ENCODE peak calls at places on chromosomes 12 and 14, in eight cellular contexts. One of them, this sample, is unnamed.

GRCh38 chr12:110689002-110689600 is at the start of gene HVCN1:
- DNase-seq in choroid plexus epithelial cell: no peak
- DNase-seq in astrocyte: no peak
- DNase-seq in dorsolateral prefrontal cortex: no peak
- DNase-seq in cardiac fibroblast: peak
- DNase-seq in foreskin fibroblast: peak
- DNase-seq in A673: peak
- DNase-seq in effector memory CD4-positive, alpha-beta T cell: peak
- DNase-seq in this sample: peak

GRCh38 chr12:124919646-124920352 is 5.3 kb upstream of the UBC start:
- DNase-seq in choroid plexus epithelial cell: peak
- DNase-seq in astrocyte: peak
- DNase-seq in dorsolateral prefrontal cortex: no peak
- DNase-seq in cardiac fibroblast: peak
- DNase-seq in foreskin fibroblast: no peak
- DNase-seq in A673: no peak
- DNase-seq in effector memory CD4-positive, alpha-beta T cell: peak
- DNase-seq in this sample: no peak

GRCh38 chr12:126404293-126404851 is 1339.1 kb downstream of the AACS start:
- DNase-seq in choroid plexus epithelial cell: no peak
- DNase-seq in astrocyte: peak
- DNase-seq in dorsolateral prefrontal cortex: no peak
- DNase-seq in cardiac fibroblast: no peak
- DNase-seq in foreskin fibroblast: no peak
- DNase-seq in A673: no peak
- DNase-seq in effector memory CD4-positive, alpha-beta T cell: no peak
- DNase-seq in this sample: no peak

GRCh38 chr12:46553266-46553665 is 180.7 kb upstream of the SLC38A2 start:
- DNase-seq in choroid plexus epithelial cell: peak
- DNase-seq in astrocyte: peak
- DNase-seq in dorsolateral prefrontal cortex: no peak
- DNase-seq in cardiac fibroblast: peak
- DNase-seq in foreskin fibroblast: peak
- DNase-seq in A673: peak
- DNase-seq in effector memory CD4-positive, alpha-beta T cell: no peak
- DNase-seq in this sample: no peak

GRCh38 chr14:95998656-95999055 is 40.5 kb upstream of the C14orf132 start:
- DNase-seq in choroid plexus epithelial cell: peak
- DNase-seq in astrocyte: peak
- DNase-seq in dorsolateral prefrontal cortex: no peak
- DNase-seq in cardiac fibroblast: peak
- DNase-seq in foreskin fibroblast: peak
- DNase-seq in A673: peak
- DNase-seq in effector memory CD4-positive, alpha-beta T cell: no peak
- DNase-seq in this sample: no peak

GRCh38 chr14:89479802-89480201 is 62.8 kb upstream of the FOXN3 start:
- DNase-seq in choroid plexus epithelial cell: peak
- DNase-seq in astrocyte: peak
- DNase-seq in dorsolateral prefrontal cortex: no peak
- DNase-seq in cardiac fibroblast: peak
- DNase-seq in foreskin fibroblast: no peak
- DNase-seq in A673: no peak
- DNase-seq in effector memory CD4-positive, alpha-beta T cell: no peak
- DNase-seq in this sample: no peak

GRCh38 chr14:56581041-56581727 is 1.6 kb downstream of the TMEM260 start:
- DNase-seq in choroid plexus epithelial cell: no peak
- DNase-seq in astrocyte: no peak
- DNase-seq in dorsolateral prefrontal cortex: no peak
- DNase-seq in cardiac fibroblast: no peak
- DNase-seq in foreskin fibroblast: no peak
- DNase-seq in A673: no peak
- DNase-seq in effector memory CD4-positive, alpha-beta T cell: no peak
- DNase-seq in this sample: no peak

GRCh38 chr12:47718531-47718930 is 6.8 kb downstream of the ENDOU start:
- DNase-seq in choroid plexus epithelial cell: no peak
- DNase-seq in astrocyte: no peak
- DNase-seq in dorsolateral prefrontal cortex: no peak
- DNase-seq in cardiac fibroblast: no peak
- DNase-seq in foreskin fibroblast: no peak
- DNase-seq in A673: no peak
- DNase-seq in effector memory CD4-positive, alpha-beta T cell: no peak
- DNase-seq in this sample: no peak

GRCh38 chr12:92544321-92544720 is 158.5 kb upstream of the PLEKHG7 start:
- DNase-seq in choroid plexus epithelial cell: no peak
- DNase-seq in astrocyte: no peak
- DNase-seq in dorsolateral prefrontal cortex: no peak
- DNase-seq in cardiac fibroblast: no peak
- DNase-seq in foreskin fibroblast: no peak
- DNase-seq in A673: no peak
- DNase-seq in effector memory CD4-positive, alpha-beta T cell: no peak
- DNase-seq in this sample: no peak

GRCh38 chr14:105067140-105067968 is 2.1 kb upstream of the GPR132 start:
- DNase-seq in choroid plexus epithelial cell: peak
- DNase-seq in astrocyte: peak
- DNase-seq in dorsolateral prefrontal cortex: no peak
- DNase-seq in cardiac fibroblast: no peak
- DNase-seq in foreskin fibroblast: peak
- DNase-seq in A673: no peak
- DNase-seq in effector memory CD4-positive, alpha-beta T cell: peak
- DNase-seq in this sample: no peak

GRCh38 chr14:37089410-37089809 is 83.0 kb downstream of the SLC25A21 start:
- DNase-seq in choroid plexus epithelial cell: no peak
- DNase-seq in astrocyte: no peak
- DNase-seq in dorsolateral prefrontal cortex: no peak
- DNase-seq in cardiac fibroblast: no peak
- DNase-seq in foreskin fibroblast: no peak
- DNase-seq in A673: peak
- DNase-seq in effector memory CD4-positive, alpha-beta T cell: no peak
- DNase-seq in this sample: no peak

GRCh38 chr14:26204954-26205479 is 392.8 kb downstream of the NOVA1 start:
- DNase-seq in choroid plexus epithelial cell: peak
- DNase-seq in astrocyte: no peak
- DNase-seq in dorsolateral prefrontal cortex: peak
- DNase-seq in cardiac fibroblast: peak
- DNase-seq in foreskin fibroblast: peak
- DNase-seq in A673: no peak
- DNase-seq in effector memory CD4-positive, alpha-beta T cell: no peak
- DNase-seq in this sample: peak

GRCh38 chr14:74583689-74584434 is 28.2 kb downstream of the LTBP2 start:
- DNase-seq in choroid plexus epithelial cell: peak
- DNase-seq in astrocyte: peak
- DNase-seq in dorsolateral prefrontal cortex: no peak
- DNase-seq in cardiac fibroblast: no peak
- DNase-seq in foreskin fibroblast: peak
- DNase-seq in A673: no peak
- DNase-seq in effector memory CD4-positive, alpha-beta T cell: no peak
- DNase-seq in this sample: peak

GRCh38 chr12:57834086-57834876 is 12.2 kb downstream of the CTDSP2 start:
- DNase-seq in choroid plexus epithelial cell: no peak
- DNase-seq in astrocyte: no peak
- DNase-seq in dorsolateral prefrontal cortex: no peak
- DNase-seq in cardiac fibroblast: no peak
- DNase-seq in foreskin fibroblast: no peak
- DNase-seq in A673: no peak
- DNase-seq in effector memory CD4-positive, alpha-beta T cell: no peak
- DNase-seq in this sample: no peak
- H3K4me3 ChIP-seq in choroid plexus epithelial cell: no peak
- H3K4me3 ChIP-seq in astrocyte: no peak
- H3K4me3 ChIP-seq in dorsolateral prefrontal cortex: no peak
- H3K4me3 ChIP-seq in cardiac fibroblast: no peak
- H3K4me3 ChIP-seq in foreskin fibroblast: no peak
- H3K4me3 ChIP-seq in A673: no peak
- H3K4me3 ChIP-seq in effector memory CD4-positive, alpha-beta T cell: no peak
- H3K4me3 ChIP-seq in this sample: no peak

GRCh38 chr12:56116267-56117081 is at the start of gene RPL41:
- DNase-seq in choroid plexus epithelial cell: peak
- DNase-seq in astrocyte: peak
- DNase-seq in dorsolateral prefrontal cortex: peak
- DNase-seq in cardiac fibroblast: peak
- DNase-seq in foreskin fibroblast: peak
- DNase-seq in A673: peak
- DNase-seq in effector memory CD4-positive, alpha-beta T cell: peak
- DNase-seq in this sample: peak

GRCh38 chr12:56120158-56120846 is 2.2 kb downstream of the ZC3H10 start:
- DNase-seq in choroid plexus epithelial cell: peak
- DNase-seq in astrocyte: peak
- DNase-seq in dorsolateral prefrontal cortex: no peak
- DNase-seq in cardiac fibroblast: no peak
- DNase-seq in foreskin fibroblast: no peak
- DNase-seq in A673: no peak
- DNase-seq in effector memory CD4-positive, alpha-beta T cell: no peak
- DNase-seq in this sample: no peak

GRCh38 chr12:56118688-56119045 is 601 bp downstream of the ZC3H10 start:
- DNase-seq in choroid plexus epithelial cell: no peak
- DNase-seq in astrocyte: no peak
- DNase-seq in dorsolateral prefrontal cortex: no peak
- DNase-seq in cardiac fibroblast: no peak
- DNase-seq in foreskin fibroblast: no peak
- DNase-seq in A673: no peak
- DNase-seq in effector memory CD4-positive, alpha-beta T cell: no peak
- DNase-seq in this sample: no peak

GRCh38 chr12:56119361-56119796 is 1.3 kb downstream of the ZC3H10 start:
- DNase-seq in choroid plexus epithelial cell: peak
- DNase-seq in astrocyte: peak
- DNase-seq in dorsolateral prefrontal cortex: peak
- DNase-seq in cardiac fibroblast: peak
- DNase-seq in foreskin fibroblast: peak
- DNase-seq in A673: peak
- DNase-seq in effector memory CD4-positive, alpha-beta T cell: peak
- DNase-seq in this sample: peak

GRCh38 chr12:56117778-56118687 is at the start of gene ZC3H10:
- DNase-seq in choroid plexus epithelial cell: peak
- DNase-seq in astrocyte: peak
- DNase-seq in dorsolateral prefrontal cortex: peak
- DNase-seq in cardiac fibroblast: peak
- DNase-seq in foreskin fibroblast: peak
- DNase-seq in A673: peak
- DNase-seq in effector memory CD4-positive, alpha-beta T cell: peak
- DNase-seq in this sample: peak
- H3K4me3 ChIP-seq in choroid plexus epithelial cell: peak
- H3K4me3 ChIP-seq in astrocyte: peak
- H3K4me3 ChIP-seq in dorsolateral prefrontal cortex: peak
- H3K4me3 ChIP-seq in cardiac fibroblast: peak
- H3K4me3 ChIP-seq in foreskin fibroblast: peak
- H3K4me3 ChIP-seq in A673: peak
- H3K4me3 ChIP-seq in effector memory CD4-positive, alpha-beta T cell: peak
- H3K4me3 ChIP-seq in this sample: peak

GRCh38 chr12:49982246-49983229 is 9.8 kb downstream of the AQP6 start:
- DNase-seq in choroid plexus epithelial cell: peak
- DNase-seq in astrocyte: no peak
- DNase-seq in dorsolateral prefrontal cortex: no peak
- DNase-seq in cardiac fibroblast: no peak
- DNase-seq in foreskin fibroblast: peak
- DNase-seq in A673: no peak
- DNase-seq in effector memory CD4-positive, alpha-beta T cell: no peak
- DNase-seq in this sample: no peak

GRCh38 chr12:49983892-49984291 is 11.1 kb downstream of the AQP6 start:
- DNase-seq in choroid plexus epithelial cell: peak
- DNase-seq in astrocyte: peak
- DNase-seq in dorsolateral prefrontal cortex: no peak
- DNase-seq in cardiac fibroblast: peak
- DNase-seq in foreskin fibroblast: peak
- DNase-seq in A673: peak
- DNase-seq in effector memory CD4-positive, alpha-beta T cell: no peak
- DNase-seq in this sample: peak

GRCh38 chr12:49985981-49986380 is 13.2 kb downstream of the AQP6 start:
- DNase-seq in choroid plexus epithelial cell: peak
- DNase-seq in astrocyte: peak
- DNase-seq in dorsolateral prefrontal cortex: no peak
- DNase-seq in cardiac fibroblast: no peak
- DNase-seq in foreskin fibroblast: peak
- DNase-seq in A673: no peak
- DNase-seq in effector memory CD4-positive, alpha-beta T cell: no peak
- DNase-seq in this sample: no peak

GRCh38 chr12:49984476-49984890 is 11.7 kb downstream of the AQP6 start:
- DNase-seq in choroid plexus epithelial cell: peak
- DNase-seq in astrocyte: no peak
- DNase-seq in dorsolateral prefrontal cortex: no peak
- DNase-seq in cardiac fibroblast: no peak
- DNase-seq in foreskin fibroblast: peak
- DNase-seq in A673: no peak
- DNase-seq in effector memory CD4-positive, alpha-beta T cell: no peak
- DNase-seq in this sample: no peak

DNA sequence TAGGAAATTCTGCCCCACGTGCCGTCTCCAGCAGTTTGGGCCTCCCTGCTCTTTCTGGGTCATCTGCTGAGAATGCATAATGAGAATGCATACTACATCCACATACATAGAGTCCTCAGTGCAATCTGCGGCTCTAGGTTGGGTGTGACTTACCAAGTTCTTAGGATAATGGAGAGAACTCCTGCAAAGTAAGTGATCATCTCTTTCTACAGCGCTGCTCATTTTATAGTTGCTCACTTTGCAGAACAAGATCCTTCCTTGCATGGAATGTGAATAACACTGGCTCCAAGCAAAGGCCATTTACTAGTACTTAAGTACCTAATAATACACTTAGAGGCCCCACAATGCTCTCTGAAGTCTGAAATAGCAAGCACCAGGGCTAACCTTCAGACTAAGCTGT is 12.2 kb downstream of the AQP6 start:
- DNase-seq in choroid plexus epithelial cell: no peak
- DNase-seq in astrocyte: no peak
- DNase-seq in dorsolateral prefrontal cortex: no peak
- DNase-seq in cardiac fibroblast: no peak
- DNase-seq in foreskin fibroblast: no peak
- DNase-seq in A673: no peak
- DNase-seq in effector memory CD4-positive, alpha-beta T cell: no peak
- DNase-seq in this sample: no peak
- H3K4me3 ChIP-seq in choroid plexus epithelial cell: no peak
- H3K4me3 ChIP-seq in astrocyte: no peak
- H3K4me3 ChIP-seq in dorsolateral prefrontal cortex: no peak
- H3K4me3 ChIP-seq in cardiac fibroblast: no peak
- H3K4me3 ChIP-seq in foreskin fibroblast: no peak
- H3K4me3 ChIP-seq in A673: no peak
- H3K4me3 ChIP-seq in effector memory CD4-positive, alpha-beta T cell: no peak
- H3K4me3 ChIP-seq in this sample: no peak

GRCh38 chr12:65742481-65742971 is 81.8 kb upstream of the HMGA2 start:
- DNase-seq in choroid plexus epithelial cell: peak
- DNase-seq in astrocyte: peak
- DNase-seq in dorsolateral prefrontal cortex: no peak
- DNase-seq in cardiac fibroblast: peak
- DNase-seq in foreskin fibroblast: peak
- DNase-seq in A673: peak
- DNase-seq in effector memory CD4-positive, alpha-beta T cell: no peak
- DNase-seq in this sample: no peak

GRCh38 chr12:65739606-65740005 is 84.7 kb upstream of the HMGA2 start:
- DNase-seq in choroid plexus epithelial cell: no peak
- DNase-seq in astrocyte: no peak
- DNase-seq in dorsolateral prefrontal cortex: no peak
- DNase-seq in cardiac fibroblast: no peak
- DNase-seq in foreskin fibroblast: no peak
- DNase-seq in A673: no peak
- DNase-seq in effector memory CD4-positive, alpha-beta T cell: no peak
- DNase-seq in this sample: no peak

GRCh38 chr12:65741662-65742480 is 82.4 kb upstream of the HMGA2 start:
- DNase-seq in choroid plexus epithelial cell: peak
- DNase-seq in astrocyte: peak
- DNase-seq in dorsolateral prefrontal cortex: no peak
- DNase-seq in cardiac fibroblast: peak
- DNase-seq in foreskin fibroblast: peak
- DNase-seq in A673: peak
- DNase-seq in effector memory CD4-positive, alpha-beta T cell: no peak
- DNase-seq in this sample: peak

GRCh38 chr12:65740506-65740872 is 83.8 kb upstream of the HMGA2 start:
- DNase-seq in choroid plexus epithelial cell: peak
- DNase-seq in astrocyte: peak
- DNase-seq in dorsolateral prefrontal cortex: no peak
- DNase-seq in cardiac fibroblast: peak
- DNase-seq in foreskin fibroblast: peak
- DNase-seq in A673: no peak
- DNase-seq in effector memory CD4-positive, alpha-beta T cell: no peak
- DNase-seq in this sample: no peak

GRCh38 chr12:65740873-65741600 is 83.2 kb upstream of the HMGA2 start:
- DNase-seq in choroid plexus epithelial cell: peak
- DNase-seq in astrocyte: peak
- DNase-seq in dorsolateral prefrontal cortex: peak
- DNase-seq in cardiac fibroblast: peak
- DNase-seq in foreskin fibroblast: peak
- DNase-seq in A673: peak
- DNase-seq in effector memory CD4-positive, alpha-beta T cell: no peak
- DNase-seq in this sample: peak
- H3K4me3 ChIP-seq in choroid plexus epithelial cell: peak
- H3K4me3 ChIP-seq in astrocyte: peak
- H3K4me3 ChIP-seq in dorsolateral prefrontal cortex: peak
- H3K4me3 ChIP-seq in cardiac fibroblast: peak
- H3K4me3 ChIP-seq in foreskin fibroblast: peak
- H3K4me3 ChIP-seq in A673: peak
- H3K4me3 ChIP-seq in effector memory CD4-positive, alpha-beta T cell: peak
- H3K4me3 ChIP-seq in this sample: no peak